ENCODE peak calls at places on chromosomes 3 and 15, in six cellular contexts. One of them, this sample, is unnamed.

GRCh38 chr15:40990789-40991188 is 37.5 kb downstream of the CHAC1 start:
- DNase-seq in cardiac muscle cell: no peak
- DNase-seq in suprapubic skin: no peak
- DNase-seq in thoracic aorta: no peak
- DNase-seq in GM12878: no peak
- DNase-seq in hepatocyte: no peak
- DNase-seq in this sample: no peak

GRCh38 chr15:38671675-38672141 is 107.1 kb upstream of the RASGRP1 start:
- DNase-seq in cardiac muscle cell: no peak
- DNase-seq in suprapubic skin: no peak
- DNase-seq in GM12878: peak; percentile 91
- DNase-seq in hepatocyte: no peak
- DNase-seq in thoracic aorta: no peak
- DNase-seq in this sample: no peak

GRCh38 chr3:127107491-127108375 is 85.2 kb upstream of the PRR23E start:
- DNase-seq in hepatocyte: no peak
- DNase-seq in thoracic aorta: no peak
- DNase-seq in GM12878: no peak
- DNase-seq in suprapubic skin: peak; percentile 57
- DNase-seq in cardiac muscle cell: no peak
- DNase-seq in this sample: no peak

GRCh38 chr3:61946925-61947324 is 385.6 kb downstream of the PTPRG start:
- DNase-seq in cardiac muscle cell: no peak
- DNase-seq in thoracic aorta: no peak
- DNase-seq in GM12878: no peak
- DNase-seq in hepatocyte: no peak
- DNase-seq in suprapubic skin: no peak
- DNase-seq in this sample: no peak

GRCh38 chr3:86180696-86181095 is 810.3 kb downstream of the VGLL3 start:
- DNase-seq in thoracic aorta: no peak
- DNase-seq in hepatocyte: peak; percentile 16
- DNase-seq in suprapubic skin: no peak
- DNase-seq in cardiac muscle cell: peak; percentile 25
- DNase-seq in GM12878: no peak
- DNase-seq in this sample: peak; percentile 10

GRCh38 chr3:66532160-66532587 is 31.4 kb upstream of the LRIG1 start:
- DNase-seq in hepatocyte: no peak
- DNase-seq in thoracic aorta: no peak
- DNase-seq in GM12878: no peak
- DNase-seq in cardiac muscle cell: no peak
- DNase-seq in suprapubic skin: no peak
- DNase-seq in this sample: no peak

GRCh38 chr15:58932791-58933310 is 628 bp downstream of the SLTM start:
- DNase-seq in cardiac muscle cell: peak; percentile 67
- DNase-seq in thoracic aorta: no peak
- DNase-seq in suprapubic skin: no peak
- DNase-seq in hepatocyte: peak; percentile 71
- DNase-seq in GM12878: no peak
- DNase-seq in this sample: no peak

GRCh38 chr3:169348981-169349942 is 314.2 kb downstream of the MECOM start:
- DNase-seq in thoracic aorta: no peak
- DNase-seq in hepatocyte: peak; percentile 31
- DNase-seq in GM12878: no peak
- DNase-seq in cardiac muscle cell: no peak
- DNase-seq in suprapubic skin: no peak
- DNase-seq in this sample: no peak

GRCh38 chr3:170484869-170485268 is 66.2 kb downstream of the CLDN11 start:
- DNase-seq in hepatocyte: no peak
- DNase-seq in GM12878: no peak
- DNase-seq in cardiac muscle cell: no peak
- DNase-seq in thoracic aorta: no peak
- DNase-seq in suprapubic skin: no peak
- DNase-seq in this sample: no peak

GRCh38 chr3:127394984-127395662 is 107.3 kb upstream of the PRR20G start:
- DNase-seq in thoracic aorta: no peak
- DNase-seq in cardiac muscle cell: no peak
- DNase-seq in GM12878: no peak
- DNase-seq in suprapubic skin: peak; percentile 49
- DNase-seq in hepatocyte: no peak
- DNase-seq in this sample: no peak

GRCh38 chr3:107838196-107838595 is 252.6 kb downstream of the CD47 start:
- DNase-seq in cardiac muscle cell: no peak
- DNase-seq in hepatocyte: no peak
- DNase-seq in GM12878: no peak
- DNase-seq in suprapubic skin: no peak
- DNase-seq in thoracic aorta: no peak
- DNase-seq in this sample: no peak

GRCh38 chr3:159144891-159145290 is 343.0 kb downstream of the MFSD1 start:
- DNase-seq in hepatocyte: no peak
- DNase-seq in GM12878: no peak
- DNase-seq in suprapubic skin: no peak
- DNase-seq in thoracic aorta: no peak
- DNase-seq in cardiac muscle cell: no peak
- DNase-seq in this sample: no peak

GRCh38 chr15:82832601-82833209 is 23.3 kb downstream of the WHAMM start:
- DNase-seq in thoracic aorta: no peak
- DNase-seq in hepatocyte: no peak
- DNase-seq in cardiac muscle cell: no peak
- DNase-seq in GM12878: peak; percentile 53
- DNase-seq in suprapubic skin: no peak
- DNase-seq in this sample: no peak

GRCh38 chr3:58466899-58467563 is 24.9 kb upstream of the KCTD6 start:
- DNase-seq in suprapubic skin: no peak
- DNase-seq in GM12878: no peak
- DNase-seq in cardiac muscle cell: no peak
- DNase-seq in thoracic aorta: no peak
- DNase-seq in hepatocyte: no peak
- DNase-seq in this sample: no peak

GRCh38 chr15:74520407-74520806 is 20.6 kb upstream of the ARID3B start:
- DNase-seq in hepatocyte: no peak
- DNase-seq in GM12878: no peak
- DNase-seq in suprapubic skin: no peak
- DNase-seq in cardiac muscle cell: no peak
- DNase-seq in thoracic aorta: no peak
- DNase-seq in this sample: no peak

GRCh38 chr15:83292317-83292716 is 7.9 kb upstream of the BNC1 start:
- DNase-seq in thoracic aorta: no peak
- DNase-seq in GM12878: no peak
- DNase-seq in suprapubic skin: no peak
- DNase-seq in hepatocyte: no peak
- DNase-seq in cardiac muscle cell: no peak
- DNase-seq in this sample: no peak

GRCh38 chr15:64122936-64123351 is 27.2 kb downstream of the SNX1 start:
- DNase-seq in GM12878: no peak
- DNase-seq in hepatocyte: no peak
- DNase-seq in cardiac muscle cell: no peak
- DNase-seq in thoracic aorta: no peak
- DNase-seq in suprapubic skin: no peak
- DNase-seq in this sample: no peak

GRCh38 chr3:852033-852432 is 240.8 kb upstream of the CNTN6 start:
- DNase-seq in hepatocyte: no peak
- DNase-seq in GM12878: no peak
- DNase-seq in thoracic aorta: no peak
- DNase-seq in suprapubic skin: no peak
- DNase-seq in cardiac muscle cell: peak; percentile 9
- DNase-seq in this sample: no peak

GRCh38 chr3:11204697-11205397 is 50.6 kb downstream of the HRH1 start:
- DNase-seq in cardiac muscle cell: no peak
- DNase-seq in suprapubic skin: no peak
- DNase-seq in GM12878: no peak
- DNase-seq in thoracic aorta: no peak
- DNase-seq in hepatocyte: no peak
- DNase-seq in this sample: no peak

GRCh38 chr15:33860749-33861148 is 107.5 kb upstream of the CHRM5 start:
- DNase-seq in GM12878: no peak
- DNase-seq in hepatocyte: no peak
- DNase-seq in cardiac muscle cell: no peak
- DNase-seq in thoracic aorta: no peak
- DNase-seq in suprapubic skin: no peak
- DNase-seq in this sample: no peak

GRCh38 chr3:126746395-126747177 is 42.5 kb downstream of the CHCHD6 start:
- DNase-seq in hepatocyte: peak; percentile 60
- DNase-seq in suprapubic skin: peak; percentile 47
- DNase-seq in cardiac muscle cell: peak; percentile 90
- DNase-seq in GM12878: no peak
- DNase-seq in thoracic aorta: no peak
- DNase-seq in this sample: peak; percentile 91

GRCh38 chr3:17817545-17817944 is 75.1 kb upstream of the TBC1D5 start:
- DNase-seq in suprapubic skin: no peak
- DNase-seq in GM12878: no peak
- DNase-seq in hepatocyte: no peak
- DNase-seq in cardiac muscle cell: no peak
- DNase-seq in thoracic aorta: no peak
- DNase-seq in this sample: no peak

GRCh38 chr15:38058596-38059075 is 124.2 kb downstream of the TMCO5A start:
- DNase-seq in hepatocyte: no peak
- DNase-seq in thoracic aorta: no peak
- DNase-seq in cardiac muscle cell: no peak
- DNase-seq in suprapubic skin: no peak
- DNase-seq in GM12878: no peak
- DNase-seq in this sample: no peak

GRCh38 chr3:45547764-45548683 is 46.5 kb upstream of the LIMD1 start:
- DNase-seq in suprapubic skin: no peak
- DNase-seq in cardiac muscle cell: no peak
- DNase-seq in hepatocyte: no peak
- DNase-seq in thoracic aorta: no peak
- DNase-seq in GM12878: no peak
- DNase-seq in this sample: no peak

GRCh38 chr15:96392380-96393208 is 62.1 kb downstream of the NR2F2 start:
- DNase-seq in suprapubic skin: no peak
- DNase-seq in cardiac muscle cell: no peak
- DNase-seq in thoracic aorta: no peak
- DNase-seq in GM12878: no peak
- DNase-seq in hepatocyte: no peak
- DNase-seq in this sample: no peak

DNA sequence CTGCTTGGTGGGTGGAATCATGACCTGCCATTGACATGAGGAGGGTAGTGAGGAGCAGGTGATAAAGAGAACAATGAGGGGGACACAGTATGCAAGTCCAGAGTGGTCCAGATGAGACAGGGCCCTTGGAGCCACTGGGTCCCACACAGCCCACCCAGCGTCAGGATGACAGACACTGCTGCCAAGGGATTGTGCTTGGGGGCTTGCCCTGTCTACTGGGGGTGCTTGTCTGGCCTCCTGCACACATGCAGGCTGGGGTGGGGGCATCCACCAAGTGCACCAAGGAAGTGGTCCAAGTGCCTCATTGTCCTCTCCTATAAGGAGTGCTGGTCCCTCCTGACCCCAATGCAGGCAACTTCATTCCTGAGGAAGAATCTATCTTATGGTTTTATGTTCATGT is 39.2 kb upstream of the CTSH start:
- DNase-seq in suprapubic skin: no peak
- DNase-seq in hepatocyte: no peak
- DNase-seq in thoracic aorta: no peak
- DNase-seq in cardiac muscle cell: no peak
- DNase-seq in GM12878: no peak
- DNase-seq in this sample: no peak
- H3K36me3 ChIP-seq in suprapubic skin: no peaks in the 10 kb centered on the region
- H3K36me3 ChIP-seq in hepatocyte: no peaks in the 10 kb centered on the region
- H3K36me3 ChIP-seq in thoracic aorta: no peaks in the 10 kb centered on the region
- H3K36me3 ChIP-seq in cardiac muscle cell: no peaks in the 10 kb centered on the region
- H3K36me3 ChIP-seq in GM12878: no peaks in the 10 kb centered on the region
- H3K36me3 ChIP-seq in this sample: no peaks in the 10 kb centered on the region

GRCh38 chr3:64563776-64564175 is 124.0 kb downstream of the ADAMTS9 start:
- DNase-seq in cardiac muscle cell: peak; percentile 25
- DNase-seq in suprapubic skin: no peak
- DNase-seq in GM12878: no peak
- DNase-seq in hepatocyte: no peak
- DNase-seq in thoracic aorta: no peak
- DNase-seq in this sample: no peak

GRCh38 chr3:64559658-64560057 is 128.1 kb downstream of the ADAMTS9 start:
- DNase-seq in GM12878: no peak
- DNase-seq in suprapubic skin: no peak
- DNase-seq in cardiac muscle cell: no peak
- DNase-seq in hepatocyte: no peak
- DNase-seq in thoracic aorta: no peak
- DNase-seq in this sample: no peak

GRCh38 chr3:64560802-64561502 is 126.8 kb downstream of the ADAMTS9 start:
- DNase-seq in suprapubic skin: no peak
- DNase-seq in cardiac muscle cell: no peak
- DNase-seq in GM12878: no peak
- DNase-seq in hepatocyte: no peak
- DNase-seq in thoracic aorta: no peak
- DNase-seq in this sample: no peak

DNA sequence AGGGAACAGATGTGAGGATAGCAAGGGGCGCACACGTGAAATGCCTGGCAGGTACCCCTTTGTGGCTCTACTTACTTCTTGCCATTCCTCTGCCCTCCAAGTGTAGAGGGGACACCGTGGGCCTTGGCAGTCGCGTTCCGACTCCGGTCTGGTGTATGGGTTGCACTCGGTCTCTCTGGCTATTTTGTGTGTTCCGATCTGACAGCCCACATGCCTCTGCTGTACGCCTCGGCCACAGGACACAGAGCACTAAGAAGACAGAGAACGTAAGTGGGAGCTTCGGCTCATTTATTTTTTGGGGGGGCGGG is 126.3 kb downstream of the ADAMTS9 start:
- DNase-seq in thoracic aorta: no peak
- DNase-seq in hepatocyte: no peak
- DNase-seq in GM12878: no peak
- DNase-seq in cardiac muscle cell: no peak
- DNase-seq in suprapubic skin: no peak
- DNase-seq in this sample: no peak
- H3K4me3 ChIP-seq in thoracic aorta: peak overlapping the region; percentile 65
- H3K4me3 ChIP-seq in hepatocyte: no peak overlapping the region
- H3K4me3 ChIP-seq in GM12878: no peak overlapping the region
- H3K4me3 ChIP-seq in cardiac muscle cell: no peak overlapping the region
- H3K4me3 ChIP-seq in suprapubic skin: peak overlapping the region; percentile 4
- H3K4me3 ChIP-seq in this sample: no peak overlapping the region

GRCh38 chr15:47988564-47988963 is 132.2 kb upstream of the SLC24A5 start:
- DNase-seq in GM12878: no peak
- DNase-seq in thoracic aorta: no peak
- DNase-seq in hepatocyte: no peak
- DNase-seq in suprapubic skin: no peak
- DNase-seq in cardiac muscle cell: no peak
- DNase-seq in this sample: no peak

GRCh38 chr15:47987908-47988532 is 132.8 kb upstream of the SLC24A5 start:
- DNase-seq in thoracic aorta: no peak
- DNase-seq in hepatocyte: peak; percentile 79
- DNase-seq in suprapubic skin: no peak
- DNase-seq in cardiac muscle cell: peak; percentile 78
- DNase-seq in GM12878: peak; percentile 38
- DNase-seq in this sample: no peak

GRCh38 chr15:47985568-47985967 is 135.2 kb upstream of the SLC24A5 start:
- DNase-seq in cardiac muscle cell: no peak
- DNase-seq in hepatocyte: no peak
- DNase-seq in thoracic aorta: no peak
- DNase-seq in GM12878: no peak
- DNase-seq in suprapubic skin: no peak
- DNase-seq in this sample: no peak

GRCh38 chr15:47987461-47987860 is 133.3 kb upstream of the SLC24A5 start:
- DNase-seq in hepatocyte: no peak
- DNase-seq in GM12878: no peak
- DNase-seq in thoracic aorta: no peak
- DNase-seq in cardiac muscle cell: no peak
- DNase-seq in suprapubic skin: no peak
- DNase-seq in this sample: no peak

GRCh38 chr15:47983533-47983932 is 137.3 kb upstream of the SLC24A5 start:
- DNase-seq in GM12878: no peak
- DNase-seq in thoracic aorta: no peak
- DNase-seq in suprapubic skin: no peak
- DNase-seq in cardiac muscle cell: no peak
- DNase-seq in hepatocyte: no peak
- DNase-seq in this sample: no peak
- TF ChIP-seq CTCF in GM12878: no peak
- TF ChIP-seq CTCF in thoracic aorta: no peak
- TF ChIP-seq CTCF in suprapubic skin: no peak
- TF ChIP-seq CTCF in cardiac muscle cell: no peak
- TF ChIP-seq CTCF in hepatocyte: no peak
- TF ChIP-seq CTCF in this sample: peak; percentile 1

GRCh38 chr15:28178290-28178689 is 79.2 kb upstream of the OCA2 start:
- DNase-seq in hepatocyte: no peak
- DNase-seq in GM12878: no peak
- DNase-seq in suprapubic skin: no peak
- DNase-seq in thoracic aorta: no peak
- DNase-seq in cardiac muscle cell: no peak
- DNase-seq in this sample: no peak
- H3K36me3 ChIP-seq in hepatocyte: no peaks in the 10 kb centered on the region
- H3K36me3 ChIP-seq in GM12878: no peaks in the 10 kb centered on the region
- H3K36me3 ChIP-seq in suprapubic skin: peaks cover 64% of the 10 kb centered on the region
- H3K36me3 ChIP-seq in thoracic aorta: peaks cover 9% of the 10 kb centered on the region
- H3K36me3 ChIP-seq in cardiac muscle cell: peaks cover 53% of the 10 kb centered on the region
- H3K36me3 ChIP-seq in this sample: peaks cover 2% of the 10 kb centered on the region

This sample was measured in Caco-2.